ENCODE peak calls at places on chromosomes 3 and 15, in nine cellular contexts. G is retinal pigment epithelial cell, W is Peyer's patch, A is WTC11, F is M059J, J is stromal cell of bone marrow, C is neuronal stem cell, N is psoas muscle, Z is glomerular endothelial cell. Q is an unnamed sample.

GRCh38 chr3:128590948-128591347 is 59.7 kb downstream of the RPN1 start:
- DNase-seq in C (no peak), G (no peak), W (no peak), Z (no peak), F (no peak), J (no peak), N (no peak), A (peak), Q (no peak)

GRCh38 chr3:99768808-99769501 is 48.7 kb upstream of the CMSS1 start:
- DNase-seq in J (no peak), F (no peak), Z (no peak), G (no peak), A (no peak), C (no peak), W (no peak), N (no peak), Q (no peak)

GRCh38 chr3:59922226-59922625 is 872.4 kb upstream of the CFAP20DC start:
- DNase-seq in J (no peak), Z (no peak), N (no peak), W (no peak), C (no peak), A (no peak), F (no peak), G (no peak), Q (no peak)

GRCh38 chr3:24709921-24710320 is 215.3 kb upstream of the THRB start:
- DNase-seq in A (no peak), W (no peak), N (no peak), F (no peak), G (no peak), J (peak), C (no peak), Z (no peak), Q (no peak)

GRCh38 chr15:80732148-80732547 is 37.0 kb downstream of the ABHD17C start:
- DNase-seq in W (no peak), J (no peak), A (no peak), G (no peak), C (no peak), F (no peak), Z (no peak), N (no peak), Q (no peak)

GRCh38 chr3:184620101-184620798 is 58.7 kb downstream of the EPHB3 start:
- DNase-seq in N (no peak), Z (no peak), C (no peak), A (no peak), F (peak), G (no peak), J (no peak), W (no peak), Q (no peak)

GRCh38 chr3:12999147-13000140 is 73.8 kb downstream of the IQSEC1 start:
- DNase-seq in N (peak), G (no peak), W (peak), Z (no peak), C (no peak), A (no peak), J (peak), F (peak), Q (no peak)

GRCh38 chr3:150091626-150092025 is 120.9 kb upstream of the PFN2 start:
- DNase-seq in C (no peak), N (no peak), Z (no peak), A (no peak), J (no peak), F (no peak), G (no peak), W (no peak), Q (no peak)

GRCh38 chr3:131172502-131172901 is 145.8 kb downstream of the NEK11 start:
- DNase-seq in N (no peak), G (no peak), W (no peak), J (no peak), A (no peak), Z (no peak), F (no peak), C (no peak), Q (no peak)

GRCh38 chr3:30689202-30689641 is 82.8 kb downstream of the TGFBR2 start:
- DNase-seq in J (peak), C (no peak), N (no peak), F (peak), W (no peak), Z (peak), G (peak), A (no peak), Q (no peak)

GRCh38 chr3:46466273-46466672 is 1.6 kb upstream of the LTF start:
- DNase-seq in F (no peak), W (no peak), G (no peak), N (no peak), C (no peak), Z (no peak), J (no peak), A (no peak), Q (no peak)

GRCh38 chr15:63401078-63401477 is 19.4 kb upstream of the CA12 start:
- DNase-seq in N (no peak), C (no peak), J (no peak), G (no peak), F (no peak), Z (no peak), A (no peak), W (no peak), Q (no peak)

GRCh38 chr15:42919794-42920280 is 741 bp downstream of the TTBK2 start:
- DNase-seq in N (no peak), J (no peak), F (peak), Z (no peak), W (peak), C (no peak), G (no peak), A (no peak), Q (no peak)

GRCh38 chr3:72134989-72135451 is 350.1 kb upstream of the PROK2 start:
- DNase-seq in N (no peak), J (no peak), Z (no peak), C (no peak), G (no peak), A (no peak), F (no peak), W (no peak), Q (no peak)

GRCh38 chr3:30578479-30578878 is 27.9 kb upstream of the TGFBR2 start:
- DNase-seq in W (peak), Z (no peak), C (no peak), G (no peak), J (peak), F (peak), A (no peak), N (peak), Q (peak)

GRCh38 chr3:47225310-47225906 is 57.2 kb downstream of the KIF9 start:
- DNase-seq in W (no peak), Z (no peak), C (no peak), N (no peak), F (no peak), G (no peak), J (peak), A (no peak), Q (no peak)

Q was measured in astrocyte of the cerebellum.